ENCODE peak calls at places on chromosomes 16 and 17, in seven cellular contexts. J is bronchial epithelial cell, O is thoracic aorta, Y is NB4, Q is prostate gland, M is adrenal gland, P is nephron progenitor cell. B is an unnamed sample.

GRCh38 chr16:19696312-19696711 is 21.7 kb downstream of the KNOP1 start:
- DNase-seq in J (peak), O (peak), Y (no peak), Q (peak), M (peak), P (no peak), B (no peak)

GRCh38 chr16:56637814-56638750 is at the start of gene MT1A:
- DNase-seq in J (no peak), O (peak), Y (no peak), Q (peak), M (peak), P (peak), B (no peak)

GRCh38 chr16:74601131-74601871 is 5.6 kb downstream of the GLG1 start:
- DNase-seq in J (peak), O (no peak), Y (peak), Q (no peak), M (no peak), P (no peak), B (no peak)

GRCh38 chr16:75624921-75625334 is 1.8 kb upstream of the ADAT1 start:
- DNase-seq in J (peak), O (no peak), Y (peak), Q (no peak), M (no peak), P (no peak), B (no peak)

GRCh38 chr16:88062341-88062861 is 111.2 kb downstream of the BANP start:
- DNase-seq in J (no peak), O (no peak), Y (no peak), Q (no peak), M (no peak), P (peak), B (no peak)

GRCh38 chr16:72560617-72561016 is 388.7 kb upstream of the PMFBP1 start:
- DNase-seq in J (no peak), O (no peak), Y (peak), Q (peak), M (no peak), P (no peak), B (no peak)

GRCh38 chr16:46853713-46854443 is 22.9 kb upstream of the C16orf87 start:
- DNase-seq in J (peak), O (no peak), Y (peak), Q (peak), M (peak), P (peak), B (peak)

GRCh38 chr16:84166796-84167695 is 19.8 kb downstream of the TAF1C start:
- DNase-seq in J (no peak), O (no peak), Y (no peak), Q (no peak), M (no peak), P (no peak), B (no peak)

GRCh38 chr16:87918314-87918713 is 18.0 kb downstream of the CA5A start:
- DNase-seq in J (no peak), O (peak), Y (no peak), Q (no peak), M (peak), P (no peak), B (no peak)

GRCh38 chr17:61867033-61867432 is 3.7 kb upstream of the BRIP1 start:
- DNase-seq in J (no peak), O (no peak), Y (no peak), Q (no peak), M (no peak), P (no peak), B (no peak)

GRCh38 chr16:73216932-73217331 is 169.0 kb upstream of the ZFHX3 start:
- DNase-seq in J (no peak), O (no peak), Y (no peak), Q (no peak), M (no peak), P (no peak), B (no peak)

GRCh38 chr17:29615048-29615385 is 7.7 kb downstream of the CORO6 start:
- DNase-seq in J (no peak), O (no peak), Y (peak), Q (no peak), M (no peak), P (peak), B (no peak)

GRCh38 chr17:21455761-21456160 is 79.6 kb downstream of the KCNJ12 start:
- DNase-seq in J (no peak), O (no peak), Y (no peak), Q (no peak), M (no peak), P (no peak), B (no peak)

GRCh38 chr17:33520404-33521032 is 227.4 kb upstream of the ASIC2 start:
- DNase-seq in J (peak), O (no peak), Y (peak), Q (peak), M (peak), P (peak), B (peak)
- TF ChIP-seq CTCF in J (peak), O (peak), Y (peak), Q (peak), M (peak), P (peak), B (peak)

DNA sequence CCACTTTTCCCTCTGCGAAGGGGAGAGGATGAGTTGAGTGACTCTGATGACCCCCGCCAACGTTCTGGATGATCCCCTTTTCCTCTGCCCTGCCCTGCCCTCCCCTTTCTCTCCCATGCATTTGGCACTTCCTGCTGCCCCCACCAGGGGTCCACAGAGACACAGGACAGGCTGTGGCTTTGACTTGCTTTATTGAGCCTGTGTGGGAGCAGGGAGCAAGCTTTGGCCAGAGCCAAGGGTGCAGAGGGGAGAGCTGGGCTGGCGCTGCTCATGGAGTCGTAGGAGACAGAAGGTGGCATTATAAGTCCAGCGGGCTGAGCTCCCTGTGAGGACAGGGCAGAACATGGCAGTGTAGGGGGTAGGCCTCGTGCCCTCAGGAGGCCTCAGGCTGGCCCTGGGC is 1.6 kb downstream of the PPY start:
- DNase-seq in J (no peak), O (no peak), Y (peak), Q (no peak), M (no peak), P (peak), B (peak)
- TF ChIP-seq CTCF in J (peak), O (peak), Y (peak), Q (no peak), M (no peak), P (peak), B (peak)

GRCh38 chr17:62935481-62935880 is 30.6 kb upstream of the TANC2 start:
- DNase-seq in J (no peak), O (no peak), Y (no peak), Q (no peak), M (no peak), P (no peak), B (no peak)

GRCh38 chr17:62929320-62929719 is 36.7 kb upstream of the TANC2 start:
- DNase-seq in J (peak), O (no peak), Y (no peak), Q (no peak), M (no peak), P (no peak), B (no peak)

GRCh38 chr17:62931101-62931500 is 34.9 kb upstream of the TANC2 start:
- DNase-seq in J (peak), O (no peak), Y (no peak), Q (no peak), M (no peak), P (no peak), B (no peak)

GRCh38 chr17:62937636-62938035 is 28.4 kb upstream of the TANC2 start:
- DNase-seq in J (no peak), O (no peak), Y (no peak), Q (no peak), M (no peak), P (no peak), B (no peak)

DNA sequence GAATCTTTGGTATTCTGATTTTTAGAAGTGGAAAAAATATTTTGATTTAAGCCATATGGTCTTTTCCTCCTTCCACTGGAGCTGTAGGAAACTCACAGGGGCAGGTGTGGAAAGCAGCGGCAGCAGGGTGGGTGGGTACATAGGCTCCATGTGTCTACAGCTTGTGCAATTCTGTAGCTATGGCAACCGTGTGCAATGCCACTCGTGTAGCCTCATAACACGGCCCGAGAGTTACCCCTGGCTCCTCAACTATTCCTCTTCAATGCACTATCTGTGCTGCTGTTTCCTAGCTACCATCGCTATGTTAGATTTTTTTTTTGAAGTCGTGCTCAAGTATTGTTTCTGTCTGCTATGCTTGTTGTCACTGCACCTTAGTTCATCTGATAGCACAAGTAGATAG is 32.0 kb upstream of the TANC2 start:
- DNase-seq in J (no peak), O (no peak), Y (peak), Q (no peak), M (no peak), P (no peak), B (no peak)
- TF ChIP-seq CTCF in J (no peak), O (no peak), Y (no peak), Q (no peak), M (no peak), P (no peak), B (no peak)

DNA sequence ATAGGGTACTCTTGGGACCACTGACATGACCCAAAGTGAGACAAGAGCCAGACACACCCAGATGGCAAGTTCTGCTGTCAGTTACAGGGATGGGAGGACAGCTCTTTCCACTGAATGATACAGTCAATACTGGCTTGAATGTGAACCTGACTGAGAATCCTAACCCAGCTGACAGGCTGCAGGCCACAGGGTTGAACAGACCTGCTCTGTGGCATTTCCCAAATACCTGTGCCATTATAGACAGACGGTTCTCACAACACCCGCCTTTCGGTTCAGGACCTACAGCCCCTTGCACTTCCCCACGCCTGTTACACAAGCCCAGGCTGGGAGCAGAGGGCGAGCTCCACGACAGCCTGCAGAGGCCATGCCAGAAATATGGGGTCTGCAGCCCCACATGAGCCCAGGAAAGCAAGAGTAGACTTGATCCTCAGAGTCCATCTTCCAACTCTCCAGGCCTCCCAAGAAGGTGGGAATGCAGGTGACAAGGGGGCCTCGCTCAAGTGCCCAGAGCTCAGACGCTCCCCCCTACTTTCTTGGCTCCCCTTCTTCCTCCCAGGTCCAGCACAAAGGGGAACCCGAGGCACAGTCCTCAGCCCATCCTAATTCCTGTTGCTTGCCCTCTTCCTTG is 314.3 kb downstream of the SOX9 start:
- DNase-seq in J (no peak), O (no peak), Y (no peak), Q (peak), M (no peak), P (no peak), B (no peak)
- TF ChIP-seq CTCF in J (no peak), O (no peak), Y (no peak), Q (no peak), M (no peak), P (no peak), B (no peak)

GRCh38 chr17:81481815-81482505 is 30.6 kb downstream of the ACTG1 start:
- DNase-seq in J (no peak), O (no peak), Y (no peak), Q (no peak), M (no peak), P (no peak), B (no peak)

GRCh38 chr17:81481011-81481799 is 31.4 kb downstream of the ACTG1 start:
- DNase-seq in J (no peak), O (no peak), Y (no peak), Q (peak), M (peak), P (peak), B (peak)

GRCh38 chr17:81479175-81479574 is 33.4 kb downstream of the ACTG1 start:
- DNase-seq in J (no peak), O (no peak), Y (no peak), Q (no peak), M (no peak), P (no peak), B (no peak)

GRCh38 chr17:81479672-81480071 is 32.9 kb downstream of the ACTG1 start:
- DNase-seq in J (no peak), O (no peak), Y (no peak), Q (no peak), M (no peak), P (no peak), B (no peak)

GRCh38 chr17:81480140-81480917 is 32.3 kb downstream of the ACTG1 start:
- DNase-seq in J (peak), O (no peak), Y (no peak), Q (no peak), M (peak), P (no peak), B (no peak)
- TF ChIP-seq CTCF in J (no peak), O (no peak), Y (no peak), Q (no peak), M (peak), P (no peak), B (no peak)

GRCh38 chr16:79497951-79498350 is 102.6 kb downstream of the MAF start:
- DNase-seq in J (no peak), O (no peak), Y (no peak), Q (no peak), M (no peak), P (no peak), B (no peak)

DNA sequence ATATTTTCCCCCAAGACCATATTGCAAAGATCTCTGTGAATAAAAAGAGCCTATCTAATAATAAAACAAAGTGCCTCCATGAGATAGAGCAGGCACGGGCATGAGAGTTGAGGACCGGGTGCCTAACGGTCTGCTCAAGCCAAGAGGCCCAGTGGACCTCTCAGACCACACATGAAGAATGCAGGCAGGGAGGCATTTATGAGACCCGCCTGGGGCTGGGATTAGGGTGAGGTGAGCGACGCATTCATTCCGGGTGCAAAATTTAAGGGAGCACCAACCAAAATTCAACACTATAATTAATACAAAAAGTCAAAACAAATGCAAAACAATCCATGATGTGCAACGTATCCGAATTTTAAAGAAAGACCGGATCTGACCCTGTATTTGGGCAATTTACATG is 108.5 kb downstream of the MAF start:
- DNase-seq in J (no peak), O (no peak), Y (no peak), Q (no peak), M (no peak), P (no peak), B (no peak)
- TF ChIP-seq CTCF in J (no peak), O (no peak), Y (no peak), Q (no peak), M (no peak), P (no peak), B (no peak)

DNA sequence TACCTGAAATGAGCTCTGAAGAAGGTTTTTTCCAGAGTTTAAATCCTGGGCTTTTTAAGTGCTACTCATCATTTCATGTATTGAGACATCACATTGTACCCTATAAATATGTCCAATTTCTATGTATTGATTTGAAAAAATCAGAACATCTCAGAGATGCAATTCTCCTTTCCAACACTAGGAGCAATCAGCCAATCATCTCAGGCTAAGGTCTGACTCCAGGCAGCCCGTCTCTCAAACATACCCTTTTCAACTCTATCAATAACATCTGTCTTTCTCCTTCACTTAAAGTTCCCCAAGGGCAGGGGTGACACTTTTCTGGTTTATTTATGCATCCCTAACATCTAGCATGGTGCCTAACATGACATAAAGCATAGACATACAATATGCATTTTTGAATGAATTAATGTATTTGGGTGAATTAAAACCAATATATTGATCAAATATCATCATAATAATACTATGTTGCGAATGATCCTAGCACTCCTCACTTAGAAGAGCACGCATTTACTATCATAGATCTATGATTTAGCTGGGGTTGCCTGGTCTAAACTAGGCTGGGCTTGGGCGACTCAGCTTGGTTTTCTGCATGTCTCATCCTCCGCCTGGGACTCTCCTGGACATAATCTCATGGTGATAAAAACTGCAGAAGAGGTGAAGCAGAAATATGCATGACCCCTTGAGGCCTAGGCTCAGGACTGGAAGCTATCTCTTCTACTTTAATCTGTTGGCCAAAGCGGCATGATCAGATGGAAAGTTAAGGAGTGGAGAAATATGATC is 5.2 kb upstream of the CDH11 start:
- DNase-seq in J (no peak), O (no peak), Y (no peak), Q (no peak), M (no peak), P (no peak), B (no peak)
- TF ChIP-seq CTCF in J (peak), O (peak), Y (peak), Q (no peak), M (no peak), P (peak), B (peak)

B was measured in endothelial cell.